ENCODE peak calls at places on chromosomes 12 and 14, in eight cellular contexts. K is T-helper 17 cell; M is fibroblast of the conjunctiva; L is AML-193; E is ELR; R is NCI-H2171 treated with DMSO at 0.1 percent for 48 hours; X is stimulated activated CD8-positive, alpha-beta memory T cell treated with anti-CD3 and anti-CD28 coated beads, Interleukin-7, amount 100 ng/mL, for 24 hours; C is HCEC 1CT. D is an unnamed sample.

GRCh38 chr14:61152851-61153364 is 128.2 kb downstream of the TMEM30B start:
- DNase-seq in K (no peak), M (no peak), L (no peak), E (peak; percentile 28), R (peak; percentile 21), X (no peak), C (no peak), D (no peak)

GRCh38 chr12:49364989-49365388 is 2.3 kb upstream of the SPATS2 start:
- DNase-seq in K (no peak), M (no peak), L (peak; percentile 7), E (peak; percentile 91), R (no peak), X (no peak), C (peak; percentile 85), D (no peak)

GRCh38 chr14:85764809-85765208 is 234.9 kb downstream of the FLRT2 start:
- DNase-seq in K (no peak), M (no peak), L (no peak), E (no peak), R (no peak), X (no peak), C (no peak), D (no peak)

GRCh38 chr12:113519464-113520191 is 48.0 kb upstream of the LHX5 start:
- DNase-seq in K (no peak), M (no peak), L (no peak), E (no peak), R (no peak), X (no peak), C (no peak), D (no peak)

GRCh38 chr12:52230364-52231281 is 2.4 kb upstream of the KRT7 start:
- DNase-seq in K (no peak), M (peak; percentile 51), L (no peak), E (peak; percentile 96), R (no peak), X (no peak), C (peak; percentile 92), D (no peak)

GRCh38 chr14:77498120-77498979 is at the start of gene ISM2:
- DNase-seq in K (no peak), M (no peak), L (no peak), E (peak; percentile 54), R (peak; percentile 33), X (peak; percentile 3), C (no peak), D (no peak)

GRCh38 chr12:57632898-57633825 is at the start of gene B4GALNT1:
- DNase-seq in K (peak; percentile 54), M (no peak), L (peak; percentile 53), E (peak; percentile 77), R (peak; percentile 81), X (no peak), C (peak; percentile 40), D (peak; percentile 70)

GRCh38 chr12:26621932-26622331 is 211.1 kb downstream of the ITPR2 start:
- DNase-seq in K (no peak), M (no peak), L (no peak), E (no peak), R (peak; percentile 78), X (no peak), C (no peak), D (no peak)

GRCh38 chr12:107684029-107684790 is 1.4 kb upstream of the PWP1 start:
- DNase-seq in K (no peak), M (no peak), L (no peak), E (peak; percentile 15), R (peak; percentile 93), X (no peak), C (no peak), D (no peak)

GRCh38 chr12:2301531-2302461 is 249.0 kb downstream of the CACNA1C start:
- DNase-seq in K (no peak), M (no peak), L (no peak), E (peak; percentile 65), R (no peak), X (no peak), C (no peak), D (no peak)

GRCh38 chr14:73829526-73830431 is 21.9 kb upstream of the PTGR2 start:
- DNase-seq in K (no peak), M (no peak), L (peak; percentile 89), E (peak; percentile 88), R (no peak), X (no peak), C (peak; percentile 58), D (no peak)

GRCh38 chr12:111964935-111965334 is 48.0 kb downstream of the TMEM116 start:
- DNase-seq in K (no peak), M (no peak), L (no peak), E (no peak), R (no peak), X (no peak), C (no peak), D (no peak)

GRCh38 chr12:52607314-52607713 is 6.1 kb upstream of the KRT72 start:
- DNase-seq in K (no peak), M (no peak), L (no peak), E (no peak), R (no peak), X (no peak), C (no peak), D (no peak)

D was measured in mucosa of descending colon.